ENCODE peak calls at places on chromosomes 4 and X, in nine cellular contexts. N, O, P, U, V, D, Q, T and H are unnamed samples.

GRCh38 chr4:81211956-81212355 is 3.1 kb downstream of the PRKG2 start:
- DNase-seq in O (no peak), N (peak), Q (no peak), U (no peak), P (peak), T (no peak), D (no peak), V (no peak), H (no peak)

GRCh38 chr4:44415251-44415650 is 33.4 kb downstream of the KCTD8 start:
- DNase-seq in U (no peak), N (no peak), T (no peak), P (no peak), Q (no peak), V (no peak), D (no peak), O (no peak), H (no peak)

GRCh38 chr4:67218883-67219282 is 326.4 kb downstream of the CENPC start:
- DNase-seq in U (no peak), N (no peak), P (no peak), D (no peak), Q (no peak), O (no peak), V (no peak), T (no peak), H (no peak)

GRCh38 chr4:158094413-158095110 is 78.3 kb downstream of the GASK1B start:
- DNase-seq in U (no peak), D (no peak), P (peak), V (peak), O (no peak), T (peak), Q (peak), N (no peak), H (peak)

GRCh38 chr4:23878912-23879732 is 10.7 kb downstream of the PPARGC1A start:
- DNase-seq in D (no peak), N (no peak), U (no peak), V (peak), P (no peak), O (no peak), T (no peak), Q (no peak), H (no peak)

GRCh38 chrX:68930576-68931317 is 101.9 kb downstream of the EFNB1 start:
- DNase-seq in V (no peak), U (no peak), Q (no peak), P (no peak), T (no peak), D (no peak), O (no peak), N (no peak), H (no peak)

GRCh38 chrX:130994671-130995070 is 63.5 kb upstream of the ARHGAP36 start:
- DNase-seq in O (no peak), Q (peak), U (no peak), V (no peak), T (no peak), D (no peak), P (peak), N (no peak), H (no peak)

GRCh38 chr4:68906238-68907137 is 45.1 kb downstream of the UGT2A3 start:
- DNase-seq in D (no peak), T (no peak), N (no peak), O (no peak), P (no peak), Q (no peak), U (no peak), V (no peak), H (no peak)

GRCh38 chr4:98289375-98289774 is 28.2 kb downstream of the RAP1GDS1 start:
- DNase-seq in O (no peak), D (no peak), Q (no peak), T (no peak), V (no peak), N (no peak), P (no peak), U (no peak), H (no peak)

GRCh38 chrX:2336181-2336580 is 164.6 kb downstream of the DHRSX start:
- DNase-seq in V (no peak), U (no peak), O (no peak), Q (no peak), T (no peak), P (peak), N (no peak), D (no peak), H (no peak)

GRCh38 chr4:35912174-35912573 is 332.1 kb downstream of the ARAP2 start:
- DNase-seq in Q (no peak), V (no peak), T (no peak), N (no peak), D (no peak), O (no peak), P (no peak), U (no peak), H (no peak)

GRCh38 chr4:26321326-26322276 is 787 bp downstream of the RBPJ start:
- DNase-seq in O (no peak), V (no peak), N (no peak), T (no peak), D (peak), P (peak), U (no peak), Q (peak), H (peak)

GRCh38 chr4:39348371-39349265 is 17.5 kb downstream of the RFC1 start:
- DNase-seq in Q (no peak), T (no peak), D (no peak), P (peak), V (no peak), O (no peak), U (no peak), N (no peak), H (no peak)

GRCh38 chrX:10360121-10360520 is 203.3 kb downstream of the CLCN4 start:
- DNase-seq in N (no peak), Q (no peak), P (no peak), D (no peak), U (no peak), O (peak), V (no peak), T (no peak), H (no peak)

GRCh38 chrX:21738145-21738949 is 19.6 kb downstream of the SMPX start:
- DNase-seq in V (no peak), O (no peak), U (no peak), Q (peak), N (no peak), D (no peak), T (no peak), P (no peak), H (no peak)

GRCh38 chrX:15815779-15816452 is 25.6 kb downstream of the ZRSR2 start:
- DNase-seq in N (no peak), V (no peak), U (no peak), O (no peak), Q (peak), D (no peak), P (peak), T (no peak), H (no peak)

GRCh38 chrX:56764153-56764974 is 35.3 kb downstream of the NBDY start:
- DNase-seq in O (no peak), Q (peak), P (peak), U (peak), T (peak), V (no peak), N (peak), D (peak), H (peak)

GRCh38 chr4:11397146-11397545 is 31.5 kb downstream of the HS3ST1 start:
- DNase-seq in N (no peak), U (no peak), Q (peak), D (no peak), T (no peak), P (no peak), O (no peak), V (no peak), H (no peak)

GRCh38 chrX:153485396-153486080 is 9.2 kb upstream of the BGN start:
- DNase-seq in V (no peak), T (no peak), P (no peak), O (no peak), N (no peak), Q (no peak), U (no peak), D (no peak), H (no peak)

GRCh38 chr4:81040175-81040659 is 9.7 kb downstream of the BMP3 start:
- DNase-seq in T (no peak), P (peak), N (no peak), U (no peak), V (no peak), D (no peak), Q (peak), O (no peak), H (no peak)

GRCh38 chr4:57110635-57111546 is 706 bp upstream of the IGFBP7 start:
- DNase-seq in T (no peak), V (no peak), O (no peak), N (no peak), D (no peak), P (peak), Q (peak), U (peak), H (peak)

GRCh38 chr4:146490106-146490505 is 31.6 kb downstream of the SLC10A7 start:
- DNase-seq in O (no peak), Q (no peak), U (no peak), N (no peak), D (no peak), T (no peak), V (no peak), P (no peak), H (no peak)

GRCh38 chr4:172514011-172514410 is 654.6 kb upstream of the GALNT7 start:
- DNase-seq in D (no peak), N (no peak), T (no peak), Q (no peak), P (no peak), U (no peak), V (no peak), O (no peak), H (no peak)

GRCh38 chrX:30307466-30307865 is 1.7 kb downstream of the NR0B1 start:
- DNase-seq in T (no peak), D (no peak), Q (no peak), V (no peak), N (no peak), O (no peak), P (no peak), U (no peak), H (no peak)

GRCh38 chr4:86967798-86968197 is 33.0 kb downstream of the AFF1 start:
- DNase-seq in P (peak), U (no peak), Q (no peak), O (no peak), T (no peak), V (no peak), N (no peak), D (no peak), H (no peak)